ENCODE peak calls at places on chromosomes 6 and 20, in seven cellular contexts. One of them, this sample, is unnamed.
A peak's percentile ranks its signal among the peaks of the same experiment; 100 is the strongest.

GRCh38 chr6:141541766-141542324 is 590.9 kb upstream of the GJE1 start:
- DNase-seq in SK-N-SH: no peak
- DNase-seq in fibroblast of mammary gland: peak; percentile 35
- DNase-seq in A549: no peak
- DNase-seq in WTC11: no peak
- DNase-seq in suprapubic skin: no peak
- DNase-seq in GM13977: no peak
- DNase-seq in this sample: no peak

GRCh38 chr6:108622601-108623335 is 62.1 kb downstream of the FOXO3 start:
- DNase-seq in suprapubic skin: peak; percentile 83
- DNase-seq in WTC11: no peak
- DNase-seq in SK-N-SH: peak; percentile 38
- DNase-seq in A549: no peak
- DNase-seq in fibroblast of mammary gland: peak; percentile 99
- DNase-seq in GM13977: no peak
- DNase-seq in this sample: no peak

GRCh38 chr20:61263938-61264337 is 11.9 kb downstream of the CDH4 start:
- DNase-seq in suprapubic skin: no peak
- DNase-seq in GM13977: no peak
- DNase-seq in WTC11: no peak
- DNase-seq in A549: no peak
- DNase-seq in fibroblast of mammary gland: no peak
- DNase-seq in SK-N-SH: no peak
- DNase-seq in this sample: no peak

GRCh38 chr6:29949934-29950333 is 7.6 kb downstream of the HLA-A start:
- DNase-seq in suprapubic skin: no peak
- DNase-seq in GM13977: no peak
- DNase-seq in SK-N-SH: no peak
- DNase-seq in fibroblast of mammary gland: no peak
- DNase-seq in WTC11: no peak
- DNase-seq in A549: no peak
- DNase-seq in this sample: no peak

GRCh38 chr6:92777146-92777740 is 642.1 kb downstream of the EPHA7 start:
- DNase-seq in SK-N-SH: no peak
- DNase-seq in suprapubic skin: no peak
- DNase-seq in A549: no peak
- DNase-seq in GM13977: peak; percentile 2
- DNase-seq in WTC11: no peak
- DNase-seq in fibroblast of mammary gland: peak; percentile 0
- DNase-seq in this sample: no peak

GRCh38 chr6:117677553-117678131 is 2.4 kb downstream of the NUS1 start:
- DNase-seq in WTC11: no peak
- DNase-seq in GM13977: no peak
- DNase-seq in A549: no peak
- DNase-seq in SK-N-SH: no peak
- DNase-seq in suprapubic skin: no peak
- DNase-seq in fibroblast of mammary gland: peak; percentile 89
- DNase-seq in this sample: no peak

GRCh38 chr6:6717953-6718352 is 129.4 kb downstream of the LY86 start:
- DNase-seq in SK-N-SH: no peak
- DNase-seq in A549: no peak
- DNase-seq in suprapubic skin: no peak
- DNase-seq in GM13977: no peak
- DNase-seq in WTC11: no peak
- DNase-seq in fibroblast of mammary gland: no peak
- DNase-seq in this sample: no peak

GRCh38 chr20:53869466-53870258 is 200.7 kb downstream of the BCAS1 start:
- DNase-seq in SK-N-SH: peak; percentile 38
- DNase-seq in WTC11: peak; percentile 68
- DNase-seq in A549: peak; percentile 83
- DNase-seq in fibroblast of mammary gland: peak; percentile 86
- DNase-seq in GM13977: peak; percentile 47
- DNase-seq in suprapubic skin: no peak
- DNase-seq in this sample: no peak

GRCh38 chr20:5658897-5659296 is 91.3 kb upstream of the SHLD1 start:
- DNase-seq in fibroblast of mammary gland: peak; percentile 90
- DNase-seq in GM13977: peak; percentile 66
- DNase-seq in suprapubic skin: peak; percentile 85
- DNase-seq in A549: peak; percentile 68
- DNase-seq in WTC11: no peak
- DNase-seq in SK-N-SH: no peak
- DNase-seq in this sample: no peak

GRCh38 chr20:58571942-58572666 is 56.9 kb upstream of the APCDD1L start:
- DNase-seq in suprapubic skin: no peak
- DNase-seq in A549: no peak
- DNase-seq in GM13977: no peak
- DNase-seq in WTC11: no peak
- DNase-seq in SK-N-SH: no peak
- DNase-seq in fibroblast of mammary gland: no peak
- DNase-seq in this sample: no peak

GRCh38 chr6:132933085-132933484 is 118.7 kb downstream of the RPS12 start:
- DNase-seq in GM13977: no peak
- DNase-seq in SK-N-SH: no peak
- DNase-seq in WTC11: no peak
- DNase-seq in fibroblast of mammary gland: no peak
- DNase-seq in A549: no peak
- DNase-seq in suprapubic skin: no peak
- DNase-seq in this sample: no peak

DNA sequence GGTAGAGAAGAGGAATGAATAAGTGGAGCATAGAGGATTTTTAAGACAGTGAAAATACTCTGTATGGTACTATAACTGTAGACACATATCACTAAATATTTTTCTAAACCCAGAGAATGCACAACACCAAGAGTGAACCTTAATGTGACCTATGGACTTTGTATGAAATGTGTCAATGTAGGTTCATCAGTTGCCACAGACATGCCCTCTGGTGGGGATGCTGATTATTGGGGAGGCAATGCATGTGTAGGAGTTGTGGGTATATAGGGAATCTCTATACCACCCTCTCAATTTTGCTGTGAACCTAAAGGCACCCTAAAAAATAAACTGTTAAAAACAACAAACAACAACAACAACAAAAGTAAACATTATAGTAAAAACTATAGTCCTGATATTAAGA is 293.7 kb downstream of the RNF144B start:
- DNase-seq in GM13977: no peak
- DNase-seq in SK-N-SH: no peak
- DNase-seq in fibroblast of mammary gland: no peak
- DNase-seq in suprapubic skin: no peak
- DNase-seq in A549: no peak
- DNase-seq in WTC11: no peak
- DNase-seq in this sample: no peak
- TF ChIP-seq CTCF in GM13977: no peak
- TF ChIP-seq CTCF in SK-N-SH: peak; percentile 24
- TF ChIP-seq CTCF in fibroblast of mammary gland: no peak
- TF ChIP-seq CTCF in suprapubic skin: no peak
- TF ChIP-seq CTCF in A549: no peak
- TF ChIP-seq CTCF in WTC11: no peak
- TF ChIP-seq CTCF in this sample: peak; percentile 24

GRCh38 chr20:46324379-46324778 is 16.1 kb upstream of the CDH22 start:
- DNase-seq in GM13977: no peak
- DNase-seq in fibroblast of mammary gland: peak; percentile 6
- DNase-seq in SK-N-SH: no peak
- DNase-seq in suprapubic skin: no peak
- DNase-seq in WTC11: no peak
- DNase-seq in A549: no peak
- DNase-seq in this sample: no peak

GRCh38 chr20:46324960-46325703 is 16.8 kb upstream of the CDH22 start:
- DNase-seq in fibroblast of mammary gland: peak; percentile 34
- DNase-seq in A549: peak; percentile 62
- DNase-seq in suprapubic skin: no peak
- DNase-seq in GM13977: no peak
- DNase-seq in WTC11: peak; percentile 62
- DNase-seq in SK-N-SH: peak; percentile 71
- DNase-seq in this sample: no peak

GRCh38 chr20:46327557-46327956 is 19.3 kb upstream of the CDH22 start:
- DNase-seq in WTC11: no peak
- DNase-seq in GM13977: no peak
- DNase-seq in SK-N-SH: no peak
- DNase-seq in suprapubic skin: no peak
- DNase-seq in A549: no peak
- DNase-seq in fibroblast of mammary gland: no peak
- DNase-seq in this sample: no peak

GRCh38 chr20:46325788-46326472 is 17.6 kb upstream of the CDH22 start:
- DNase-seq in fibroblast of mammary gland: no peak
- DNase-seq in GM13977: no peak
- DNase-seq in A549: no peak
- DNase-seq in SK-N-SH: no peak
- DNase-seq in WTC11: no peak
- DNase-seq in suprapubic skin: no peak
- DNase-seq in this sample: no peak

GRCh38 chr20:46323557-46323956 is 15.3 kb upstream of the CDH22 start:
- DNase-seq in GM13977: no peak
- DNase-seq in suprapubic skin: no peak
- DNase-seq in fibroblast of mammary gland: no peak
- DNase-seq in SK-N-SH: no peak
- DNase-seq in A549: no peak
- DNase-seq in WTC11: no peak
- DNase-seq in this sample: no peak
- TF ChIP-seq CTCF in GM13977: no peak
- TF ChIP-seq CTCF in suprapubic skin: no peak
- TF ChIP-seq CTCF in fibroblast of mammary gland: no peak
- TF ChIP-seq CTCF in SK-N-SH: no peak
- TF ChIP-seq CTCF in A549: no peak
- TF ChIP-seq CTCF in WTC11: no peak
- TF ChIP-seq CTCF in this sample: no peak

GRCh38 chr20:19659468-19659867 is 98.6 kb upstream of the RIN2 start:
- DNase-seq in A549: no peak
- DNase-seq in suprapubic skin: no peak
- DNase-seq in SK-N-SH: no peak
- DNase-seq in WTC11: no peak
- DNase-seq in GM13977: no peak
- DNase-seq in fibroblast of mammary gland: no peak
- DNase-seq in this sample: no peak

GRCh38 chr20:19658137-19658536 is 99.9 kb upstream of the RIN2 start:
- DNase-seq in fibroblast of mammary gland: no peak
- DNase-seq in GM13977: peak; percentile 39
- DNase-seq in SK-N-SH: no peak
- DNase-seq in suprapubic skin: no peak
- DNase-seq in A549: no peak
- DNase-seq in WTC11: no peak
- DNase-seq in this sample: no peak

GRCh38 chr20:19660808-19661378 is 97.2 kb upstream of the RIN2 start:
- DNase-seq in WTC11: no peak
- DNase-seq in GM13977: no peak
- DNase-seq in SK-N-SH: no peak
- DNase-seq in fibroblast of mammary gland: no peak
- DNase-seq in suprapubic skin: no peak
- DNase-seq in A549: no peak
- DNase-seq in this sample: no peak

GRCh38 chr20:19661717-19662637 is 96.1 kb upstream of the RIN2 start:
- DNase-seq in SK-N-SH: peak; percentile 65
- DNase-seq in GM13977: peak; percentile 57
- DNase-seq in suprapubic skin: no peak
- DNase-seq in A549: peak; percentile 55
- DNase-seq in fibroblast of mammary gland: peak; percentile 78
- DNase-seq in WTC11: peak; percentile 68
- DNase-seq in this sample: no peak

DNA sequence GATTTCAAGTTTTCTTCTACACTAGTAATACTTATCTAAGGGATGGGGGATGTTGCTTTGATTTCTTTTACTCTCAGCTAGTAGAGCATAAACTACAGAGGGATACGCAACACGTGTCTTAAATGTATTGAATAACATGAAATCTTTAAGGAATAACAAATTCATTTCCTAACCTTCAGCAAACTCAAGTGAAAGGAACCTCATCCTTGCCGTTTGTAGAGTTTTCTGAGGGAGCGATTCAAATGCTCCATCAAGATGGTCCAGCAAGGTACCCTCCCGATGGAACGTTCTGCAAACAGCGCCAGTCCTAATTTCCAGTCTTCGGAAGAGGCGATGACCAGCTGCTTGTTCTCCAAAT is 95.4 kb upstream of the RIN2 start:
- DNase-seq in fibroblast of mammary gland: no peak
- DNase-seq in A549: no peak
- DNase-seq in GM13977: no peak
- DNase-seq in SK-N-SH: no peak
- DNase-seq in suprapubic skin: no peak
- DNase-seq in WTC11: no peak
- DNase-seq in this sample: no peak
- TF ChIP-seq CTCF in fibroblast of mammary gland: no peak
- TF ChIP-seq CTCF in A549: peak; percentile 20
- TF ChIP-seq CTCF in GM13977: no peak
- TF ChIP-seq CTCF in SK-N-SH: no peak
- TF ChIP-seq CTCF in suprapubic skin: no peak
- TF ChIP-seq CTCF in WTC11: no peak
- TF ChIP-seq CTCF in this sample: no peak

GRCh38 chr6:73371984-73372383 is 2.3 kb upstream of the OOEP start:
- DNase-seq in GM13977: no peak
- DNase-seq in SK-N-SH: no peak
- DNase-seq in WTC11: no peak
- DNase-seq in fibroblast of mammary gland: no peak
- DNase-seq in A549: no peak
- DNase-seq in suprapubic skin: no peak
- DNase-seq in this sample: no peak
- TF ChIP-seq CTCF in GM13977: no peak
- TF ChIP-seq CTCF in SK-N-SH: no peak
- TF ChIP-seq CTCF in WTC11: no peak
- TF ChIP-seq CTCF in fibroblast of mammary gland: no peak
- TF ChIP-seq CTCF in A549: no peak
- TF ChIP-seq CTCF in suprapubic skin: no peak
- TF ChIP-seq CTCF in this sample: no peak

DNA sequence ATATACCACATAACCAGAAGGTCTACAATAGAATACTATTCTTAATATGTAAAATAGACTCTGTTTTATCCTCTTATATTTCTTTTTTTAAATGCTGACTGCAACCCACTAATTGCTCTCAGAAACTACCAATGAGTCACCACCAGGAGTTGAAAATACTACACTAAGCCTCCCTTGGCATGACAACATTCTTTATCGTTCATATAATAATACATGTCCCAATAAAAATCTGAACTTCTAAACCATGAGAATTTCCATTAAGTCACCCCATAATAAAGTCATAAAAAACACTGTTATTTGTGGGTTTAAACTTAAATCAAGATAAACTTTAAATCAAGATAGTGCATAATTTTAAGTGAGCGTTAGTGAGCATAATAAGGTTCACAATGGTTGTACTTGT is 4.2 kb downstream of the HACE1 start:
- DNase-seq in GM13977: no peak
- DNase-seq in SK-N-SH: no peak
- DNase-seq in A549: no peak
- DNase-seq in WTC11: no peak
- DNase-seq in suprapubic skin: no peak
- DNase-seq in fibroblast of mammary gland: peak; percentile 61
- DNase-seq in this sample: no peak
- TF ChIP-seq CTCF in GM13977: no peak
- TF ChIP-seq CTCF in SK-N-SH: no peak
- TF ChIP-seq CTCF in A549: no peak
- TF ChIP-seq CTCF in WTC11: no peak
- TF ChIP-seq CTCF in suprapubic skin: no peak
- TF ChIP-seq CTCF in fibroblast of mammary gland: no peak
- TF ChIP-seq CTCF in this sample: peak; percentile 41

GRCh38 chr6:123592426-123592825 is 44.3 kb downstream of the TRDN start:
- DNase-seq in WTC11: no peak
- DNase-seq in GM13977: no peak
- DNase-seq in suprapubic skin: no peak
- DNase-seq in fibroblast of mammary gland: no peak
- DNase-seq in SK-N-SH: no peak
- DNase-seq in A549: no peak
- DNase-seq in this sample: no peak
- TF ChIP-seq CTCF in WTC11: no peak
- TF ChIP-seq CTCF in GM13977: no peak
- TF ChIP-seq CTCF in suprapubic skin: no peak
- TF ChIP-seq CTCF in fibroblast of mammary gland: no peak
- TF ChIP-seq CTCF in SK-N-SH: no peak
- TF ChIP-seq CTCF in A549: no peak
- TF ChIP-seq CTCF in this sample: no peak

This sample was measured in type B pancreatic cell.